ENCODE peak calls at places on chromosomes 7 and 10, in eight cellular contexts. F is astrocyte of the spinal cord; Z is stimulated activated naive CD4-positive, alpha-beta T cell; U is T-cell; Q is heart left ventricle; S is stomach; D is CD4-positive, alpha-beta memory T cell; X is HTR-8/SVneo. P is an unnamed sample.

GRCh38 chr7:137325927-137326326 is 17.6 kb downstream of the PTN start:
- DNase-seq in Q (no peak), D (no peak), F (no peak), S (no peak), Z (no peak), U (no peak), X (no peak), P (no peak)

GRCh38 chr7:8022628-8023027 is 54.0 kb downstream of the GLCCI1 start:
- DNase-seq in D (no peak), X (no peak), U (no peak), S (no peak), F (no peak), Z (no peak), Q (no peak), P (no peak)

GRCh38 chr7:98520356-98520932 is 96.6 kb upstream of the NPTX2 start:
- DNase-seq in Z (no peak), X (no peak), F (no peak), U (no peak), S (no peak), Q (no peak), D (no peak), P (no peak)

GRCh38 chr10:23439920-23440875 is 1.3 kb downstream of the OTUD1 start:
- DNase-seq in F (peak; percentile 17), U (peak; percentile 9), S (peak; percentile 31), X (no peak), Z (peak; percentile 52), Q (peak; percentile 40), D (peak; percentile 36), P (peak; percentile 47)

GRCh38 chr7:127708788-127709187 is 56.8 kb downstream of the SND1 start:
- DNase-seq in Z (peak; percentile 72), F (peak; percentile 87), X (peak; percentile 42), Q (peak; percentile 73), S (peak; percentile 79), U (peak; percentile 39), D (peak; percentile 61), P (peak; percentile 75)

GRCh38 chr10:9734218-9734617 is 1283.5 kb upstream of the CELF2 start:
- DNase-seq in S (no peak), X (no peak), Q (no peak), Z (no peak), D (no peak), U (no peak), F (no peak), P (no peak)

GRCh38 chr7:132614428-132615076 is 38.3 kb upstream of the PLXNA4 start:
- DNase-seq in Q (peak; percentile 60), F (peak; percentile 17), S (no peak), U (no peak), X (no peak), D (no peak), Z (no peak), P (peak; percentile 47)

GRCh38 chr7:94039368-94040065 is 35.4 kb upstream of the BET1 start:
- DNase-seq in D (no peak), U (no peak), S (no peak), X (no peak), F (no peak), Z (no peak), Q (no peak), P (no peak)

GRCh38 chr10:131215776-131216175 is 95.7 kb downstream of the TCERG1L start:
- DNase-seq in U (no peak), X (no peak), S (no peak), Q (no peak), D (no peak), F (no peak), Z (no peak), P (no peak)

P was measured in adrenal gland.